ENCODE peak calls at places on chromosome 2, in eight cellular contexts. M is HT1080, B is GM04504, V is fibroblast of lung, J is iPS-NIHi11, Y is NCI-H2081, U is H4, A is ELR. H is an unnamed sample.

GRCh38 chr2:11980809-11981208 is 234.4 kb downstream of the LPIN1 start:
- DNase-seq in Y (no peak), B (no peak), U (peak; percentile 45), V (no peak), A (no peak), J (no peak), M (peak; percentile 70), H (no peak)

GRCh38 chr2:101442042-101442666 is 32.8 kb downstream of the RFX8 start:
- DNase-seq in Y (no peak), A (peak; percentile 79), B (no peak), M (peak; percentile 95), U (peak; percentile 58), V (peak; percentile 60), J (no peak), H (no peak)

GRCh38 chr2:161414015-161414384 is 2.1 kb upstream of the TBR1 start:
- DNase-seq in Y (no peak), A (no peak), J (no peak), B (no peak), M (no peak), U (no peak), V (no peak), H (no peak)

GRCh38 chr2:45379399-45380087 is 231.5 kb downstream of the SRBD1 start:
- DNase-seq in U (no peak), M (no peak), A (no peak), Y (no peak), V (no peak), J (no peak), B (no peak), H (no peak)

GRCh38 chr2:79026061-79026460 is 559 bp downstream of the REG3G start:
- DNase-seq in U (no peak), B (no peak), V (no peak), Y (no peak), M (no peak), J (no peak), A (no peak), H (no peak)

GRCh38 chr2:85954192-85954900 is 65.6 kb upstream of the ST3GAL5 start:
- DNase-seq in V (no peak), M (no peak), U (no peak), B (no peak), A (no peak), Y (no peak), J (no peak), H (no peak)

GRCh38 chr2:233489666-233490065 is 76.9 kb downstream of the USP40 start:
- DNase-seq in M (no peak), B (no peak), A (peak; percentile 11), Y (no peak), V (peak; percentile 35), U (no peak), J (no peak), H (peak; percentile 72)

GRCh38 chr2:241858206-241859016 is at the start of gene PDCD1:
- DNase-seq in M (no peak), A (no peak), U (no peak), V (no peak), Y (no peak), B (no peak), J (peak; percentile 80), H (no peak)

GRCh38 chr2:164678750-164679149 is 57.5 kb upstream of the GRB14 start:
- DNase-seq in B (no peak), V (no peak), A (no peak), J (no peak), Y (no peak), M (no peak), U (no peak), H (no peak)

GRCh38 chr2:68698567-68699377 is 35.8 kb upstream of the ARHGAP25 start:
- DNase-seq in A (no peak), U (no peak), B (no peak), V (no peak), M (no peak), Y (peak; percentile 20), J (no peak), H (no peak)

GRCh38 chr2:26430826-26431225 is 29.1 kb downstream of the DRC1 start:
- DNase-seq in B (no peak), M (no peak), U (no peak), V (no peak), A (peak; percentile 35), J (no peak), Y (no peak), H (no peak)

GRCh38 chr2:96509114-96509846 is 4.1 kb upstream of the NEURL3 start:
- DNase-seq in M (peak; percentile 65), V (peak; percentile 85), B (peak; percentile 58), Y (peak; percentile 80), A (peak; percentile 92), U (peak; percentile 80), J (peak; percentile 92), H (peak; percentile 90)

GRCh38 chr2:99928472-99929053 is 213.8 kb downstream of the AFF3 start:
- DNase-seq in J (no peak), M (no peak), A (no peak), B (no peak), U (no peak), V (no peak), Y (no peak), H (no peak)

GRCh38 chr2:58664523-58665155 is 423.5 kb upstream of the FANCL start:
- DNase-seq in J (no peak), M (no peak), V (no peak), A (peak; percentile 32), Y (no peak), B (no peak), U (no peak), H (no peak)

GRCh38 chr2:217431577-217432269 is 571.1 kb downstream of the TNS1 start:
- DNase-seq in U (no peak), M (no peak), V (no peak), B (no peak), Y (no peak), A (no peak), J (no peak), H (peak; percentile 19)

GRCh38 chr2:221750317-221750716 is 178.2 kb upstream of the EPHA4 start:
- DNase-seq in M (peak; percentile 8), U (no peak), A (no peak), V (peak; percentile 9), J (no peak), B (no peak), Y (no peak), H (no peak)

GRCh38 chr2:188811522-188811921 is 162.7 kb upstream of the COL3A1 start:
- DNase-seq in A (peak; percentile 51), U (no peak), B (peak; percentile 31), M (peak; percentile 19), Y (no peak), J (no peak), V (peak; percentile 85), H (no peak)

GRCh38 chr2:137115081-137115713 is 349.9 kb downstream of the THSD7B start:
- DNase-seq in V (no peak), M (no peak), Y (no peak), A (no peak), B (no peak), U (no peak), J (no peak), H (no peak)

GRCh38 chr2:100853909-100854810 is 34.2 kb downstream of the NPAS2 start:
- DNase-seq in Y (no peak), V (no peak), M (no peak), U (no peak), J (no peak), B (no peak), A (peak; percentile 37), H (no peak)

GRCh38 chr2:237571551-237571950 is 5.2 kb downstream of the PRLH start:
- DNase-seq in A (no peak), M (no peak), B (no peak), Y (no peak), U (no peak), V (no peak), J (no peak), H (no peak)

GRCh38 chr2:105235388-105236059 is 6.0 kb upstream of the GPR45 start:
- DNase-seq in A (peak; percentile 90), U (peak; percentile 64), Y (peak; percentile 64), B (peak; percentile 41), M (peak; percentile 68), V (peak; percentile 80), J (peak; percentile 65), H (peak; percentile 89)

GRCh38 chr2:221492606-221493005 is 79.5 kb downstream of the EPHA4 start:
- DNase-seq in A (no peak), V (peak; percentile 39), U (no peak), J (no peak), M (no peak), B (no peak), Y (no peak), H (no peak)

GRCh38 chr2:17800219-17800618 is 16.0 kb upstream of the MSGN1 start:
- DNase-seq in U (no peak), M (peak; percentile 18), J (no peak), V (peak; percentile 48), A (no peak), B (no peak), Y (peak; percentile 39), H (no peak)

GRCh38 chr2:72142743-72143440 is 4.8 kb downstream of the CYP26B1 start:
- DNase-seq in V (peak; percentile 60), B (no peak), Y (no peak), U (no peak), M (no peak), A (no peak), J (no peak), H (peak; percentile 80)

GRCh38 chr2:62250239-62250638 is 54.3 kb downstream of the B3GNT2 start:
- DNase-seq in M (no peak), B (no peak), J (no peak), Y (no peak), A (no peak), V (no peak), U (no peak), H (no peak)

GRCh38 chr2:215933141-215933540 is 80.2 kb downstream of the MREG start:
- DNase-seq in U (no peak), V (no peak), B (no peak), J (no peak), Y (no peak), A (peak; percentile 21), M (no peak), H (no peak)

GRCh38 chr2:42214669-42215068 is 45.5 kb downstream of the EML4 start:
- DNase-seq in V (peak; percentile 53), U (no peak), M (no peak), J (no peak), B (no peak), A (no peak), Y (no peak), H (peak; percentile 69)

GRCh38 chr2:64277101-64277849 is 133.1 kb upstream of the PELI1 start:
- DNase-seq in U (no peak), M (no peak), J (no peak), A (no peak), V (no peak), B (no peak), Y (no peak), H (no peak)

GRCh38 chr2:205709319-205709718 is 27.0 kb downstream of the NRP2 start:
- DNase-seq in B (no peak), J (no peak), V (no peak), M (no peak), U (no peak), A (no peak), Y (no peak), H (no peak)

H was measured in cardiac muscle cell.